ENCODE peak calls at places on chromosomes 16 and 17, in four cellular contexts. One of them, this sample, is unnamed.
A peak's percentile ranks its signal among the peaks of the same experiment; 100 is the strongest.

GRCh38 chr16:12896562-12896961 is 4.8 kb upstream of the SHISA9 start:
- DNase-seq in HepG2: peak; percentile 74
- DNase-seq in HCT116: peak; percentile 32
- DNase-seq in K562: peak; percentile 29
- DNase-seq in this sample: peak; percentile 12

GRCh38 chr16:81041696-81042095 is 6.1 kb downstream of the ATMIN start:
- DNase-seq in HCT116: no peak
- DNase-seq in HepG2: no peak
- DNase-seq in K562: no peak
- DNase-seq in this sample: no peak

GRCh38 chr17:77445030-77445907 is 304.5 kb downstream of the SEC14L1 start:
- DNase-seq in HepG2: no peak
- DNase-seq in K562: no peak
- DNase-seq in HCT116: no peak
- DNase-seq in this sample: no peak

GRCh38 chr16:57794849-57795430 is 7.4 kb downstream of the KIFC3 start:
- DNase-seq in HCT116: no peak
- DNase-seq in K562: no peak
- DNase-seq in HepG2: no peak
- DNase-seq in this sample: no peak

GRCh38 chr16:73864868-73865267 is 431.7 kb upstream of the PSMD7 start:
- DNase-seq in K562: no peak
- DNase-seq in HepG2: no peak
- DNase-seq in HCT116: no peak
- DNase-seq in this sample: no peak

GRCh38 chr16:27547134-27547533 is 2.6 kb downstream of the GTF3C1 start:
- DNase-seq in HepG2: no peak
- DNase-seq in K562: peak; percentile 65
- DNase-seq in HCT116: no peak
- DNase-seq in this sample: no peak

GRCh38 chr17:72440961-72441360 is 320.1 kb downstream of the SOX9 start:
- DNase-seq in K562: no peak
- DNase-seq in HepG2: no peak
- DNase-seq in HCT116: no peak
- DNase-seq in this sample: no peak

GRCh38 chr16:50902457-50902856 is 160.6 kb downstream of the CYLD start:
- DNase-seq in HCT116: no peak
- DNase-seq in K562: no peak
- DNase-seq in HepG2: no peak
- DNase-seq in this sample: no peak

GRCh38 chr16:79970551-79971236 is 370.2 kb upstream of the MAF start:
- DNase-seq in K562: peak; percentile 69
- DNase-seq in HCT116: no peak
- DNase-seq in HepG2: no peak
- DNase-seq in this sample: no peak

GRCh38 chr17:41486809-41487530 is 2.7 kb downstream of the KRT36 start:
- DNase-seq in HepG2: peak; percentile 42
- DNase-seq in HCT116: no peak
- DNase-seq in K562: peak; percentile 86
- DNase-seq in this sample: no peak

GRCh38 chr16:1070084-1070987 is 2.2 kb upstream of the SSTR5 start:
- DNase-seq in HepG2: no peak
- DNase-seq in HCT116: no peak
- DNase-seq in K562: no peak
- DNase-seq in this sample: no peak

GRCh38 chr17:76537288-76537577 is 276 bp downstream of the CYGB start:
- DNase-seq in K562: no peak
- DNase-seq in HepG2: no peak
- DNase-seq in HCT116: no peak
- DNase-seq in this sample: no peak

GRCh38 chr16:70490261-70490660 is 33.1 kb downstream of the COG4 start:
- DNase-seq in K562: no peak
- DNase-seq in HepG2: no peak
- DNase-seq in HCT116: no peak
- DNase-seq in this sample: no peak

GRCh38 chr17:48330386-48330785 is 99.6 kb downstream of the SKAP1 start:
- DNase-seq in HepG2: no peak
- DNase-seq in HCT116: no peak
- DNase-seq in K562: no peak
- DNase-seq in this sample: no peak

GRCh38 chr16:69329369-69330285 is 761 bp downstream of the PDF start:
- DNase-seq in HCT116: no peak
- DNase-seq in HepG2: no peak
- DNase-seq in K562: no peak
- DNase-seq in this sample: no peak

GRCh38 chr16:48864055-48864454 is 254.1 kb upstream of the N4BP1 start:
- DNase-seq in HepG2: no peak
- DNase-seq in K562: no peak
- DNase-seq in HCT116: no peak
- DNase-seq in this sample: no peak

GRCh38 chr17:67628580-67629013 is 89.1 kb upstream of the NOL11 start:
- DNase-seq in K562: no peak
- DNase-seq in HCT116: no peak
- DNase-seq in HepG2: peak; percentile 70
- DNase-seq in this sample: no peak

GRCh38 chr17:50926523-50926922 is 60.4 kb upstream of the TOB1 start:
- DNase-seq in HepG2: no peak
- DNase-seq in K562: no peak
- DNase-seq in HCT116: no peak
- DNase-seq in this sample: no peak

GRCh38 chr17:34012709-34013375 is 242.2 kb upstream of the CCL2 start:
- DNase-seq in HCT116: no peak
- DNase-seq in K562: no peak
- DNase-seq in HepG2: no peak
- DNase-seq in this sample: no peak

GRCh38 chr16:11273721-11274324 is 394 bp upstream of the PRM3 start:
- DNase-seq in HepG2: peak; percentile 91
- DNase-seq in HCT116: no peak
- DNase-seq in K562: no peak
- DNase-seq in this sample: no peak

GRCh38 chr16:86396318-86396882 is 113.9 kb upstream of the FOXF1 start:
- DNase-seq in HCT116: no peak
- DNase-seq in HepG2: no peak
- DNase-seq in K562: no peak
- DNase-seq in this sample: no peak

GRCh38 chr16:70692481-70693203 is 6.8 kb upstream of the MTSS2 start:
- DNase-seq in HepG2: peak; percentile 36
- DNase-seq in HCT116: no peak
- DNase-seq in K562: no peak
- DNase-seq in this sample: no peak

GRCh38 chr17:55238931-55239297 is 25.8 kb upstream of the HLF start:
- DNase-seq in HepG2: peak; percentile 44
- DNase-seq in K562: peak; percentile 44
- DNase-seq in HCT116: no peak
- DNase-seq in this sample: no peak

GRCh38 chr17:65678534-65678933 is 117.1 kb upstream of the AXIN2 start:
- DNase-seq in K562: no peak
- DNase-seq in HepG2: no peak
- DNase-seq in HCT116: no peak
- DNase-seq in this sample: no peak

GRCh38 chr17:1143573-1143972 is 36.2 kb downstream of the ABR start:
- DNase-seq in HepG2: no peak
- DNase-seq in K562: no peak
- DNase-seq in HCT116: no peak
- DNase-seq in this sample: no peak

GRCh38 chr17:72576289-72576759 is 455.5 kb downstream of the SOX9 start:
- DNase-seq in HepG2: peak; percentile 59
- DNase-seq in K562: no peak
- DNase-seq in HCT116: no peak
- DNase-seq in this sample: no peak

GRCh38 chr17:78710607-78711006 is 71.5 kb downstream of the CYTH1 start:
- DNase-seq in HepG2: no peak
- DNase-seq in HCT116: no peak
- DNase-seq in K562: no peak
- DNase-seq in this sample: no peak

GRCh38 chr17:81740395-81740961 is 28.4 kb downstream of the SLC25A10 start:
- DNase-seq in HepG2: no peak
- DNase-seq in K562: peak; percentile 41
- DNase-seq in HCT116: no peak
- DNase-seq in this sample: no peak

GRCh38 chr16:23131436-23131835 is 17.8 kb downstream of the USP31 start:
- DNase-seq in HepG2: no peak
- DNase-seq in HCT116: no peak
- DNase-seq in K562: no peak
- DNase-seq in this sample: no peak

GRCh38 chr16:2768403-2769089 is 8.5 kb downstream of the ELOB start:
- DNase-seq in K562: peak; percentile 57
- DNase-seq in HCT116: no peak
- DNase-seq in HepG2: no peak
- DNase-seq in this sample: no peak

GRCh38 chr17:17919169-17920107 is 52.8 kb downstream of the TOM1L2 start:
- DNase-seq in HepG2: peak; percentile 75
- DNase-seq in HCT116: peak; percentile 54
- DNase-seq in K562: peak; percentile 66
- DNase-seq in this sample: no peak
- H3K4me1 ChIP-seq in HepG2: peaks cover 49% of the 10 kb centered on the region
- H3K4me1 ChIP-seq in HCT116: peaks cover 78% of the 10 kb centered on the region
- H3K4me1 ChIP-seq in K562: peaks cover 29% of the 10 kb centered on the region
- H3K4me1 ChIP-seq in this sample: peaks cover 54% of the 10 kb centered on the region

GRCh38 chr17:21528031-21528684 is 152.0 kb downstream of the KCNJ12 start:
- DNase-seq in HCT116: no peak
- DNase-seq in HepG2: no peak
- DNase-seq in K562: no peak
- DNase-seq in this sample: no peak
- TF ChIP-seq TCF7L2 in HCT116: no peak
- TF ChIP-seq TCF7L2 in HepG2: no peak
- TF ChIP-seq TCF7L2 in K562: no peak
- TF ChIP-seq TCF7L2 in this sample: no peak

GRCh38 chr17:36722121-36722902 is 120.9 kb downstream of the MRM1 start:
- DNase-seq in K562: peak; percentile 97
- DNase-seq in HepG2: no peak
- DNase-seq in HCT116: no peak
- DNase-seq in this sample: no peak

GRCh38 chr17:36721560-36722120 is 120.3 kb downstream of the MRM1 start:
- DNase-seq in HepG2: no peak
- DNase-seq in HCT116: no peak
- DNase-seq in K562: no peak
- DNase-seq in this sample: no peak

GRCh38 chr17:36717088-36717487 is 115.7 kb downstream of the MRM1 start:
- DNase-seq in HCT116: no peak
- DNase-seq in HepG2: no peak
- DNase-seq in K562: no peak
- DNase-seq in this sample: no peak

GRCh38 chr17:36722903-36723263 is 121.5 kb downstream of the MRM1 start:
- DNase-seq in K562: no peak
- DNase-seq in HepG2: no peak
- DNase-seq in HCT116: no peak
- DNase-seq in this sample: no peak

GRCh38 chr17:36720131-36720530 is 118.7 kb downstream of the MRM1 start:
- DNase-seq in HepG2: no peak
- DNase-seq in K562: no peak
- DNase-seq in HCT116: no peak
- DNase-seq in this sample: no peak
- H3K27me3 ChIP-seq in HepG2: peaks cover 1% of the 10 kb centered on the region
- H3K27me3 ChIP-seq in K562: no peaks in the 10 kb centered on the region
- H3K27me3 ChIP-seq in HCT116: peaks cover 4% of the 10 kb centered on the region
- H3K27me3 ChIP-seq in this sample: no peaks in the 10 kb centered on the region

DNA sequence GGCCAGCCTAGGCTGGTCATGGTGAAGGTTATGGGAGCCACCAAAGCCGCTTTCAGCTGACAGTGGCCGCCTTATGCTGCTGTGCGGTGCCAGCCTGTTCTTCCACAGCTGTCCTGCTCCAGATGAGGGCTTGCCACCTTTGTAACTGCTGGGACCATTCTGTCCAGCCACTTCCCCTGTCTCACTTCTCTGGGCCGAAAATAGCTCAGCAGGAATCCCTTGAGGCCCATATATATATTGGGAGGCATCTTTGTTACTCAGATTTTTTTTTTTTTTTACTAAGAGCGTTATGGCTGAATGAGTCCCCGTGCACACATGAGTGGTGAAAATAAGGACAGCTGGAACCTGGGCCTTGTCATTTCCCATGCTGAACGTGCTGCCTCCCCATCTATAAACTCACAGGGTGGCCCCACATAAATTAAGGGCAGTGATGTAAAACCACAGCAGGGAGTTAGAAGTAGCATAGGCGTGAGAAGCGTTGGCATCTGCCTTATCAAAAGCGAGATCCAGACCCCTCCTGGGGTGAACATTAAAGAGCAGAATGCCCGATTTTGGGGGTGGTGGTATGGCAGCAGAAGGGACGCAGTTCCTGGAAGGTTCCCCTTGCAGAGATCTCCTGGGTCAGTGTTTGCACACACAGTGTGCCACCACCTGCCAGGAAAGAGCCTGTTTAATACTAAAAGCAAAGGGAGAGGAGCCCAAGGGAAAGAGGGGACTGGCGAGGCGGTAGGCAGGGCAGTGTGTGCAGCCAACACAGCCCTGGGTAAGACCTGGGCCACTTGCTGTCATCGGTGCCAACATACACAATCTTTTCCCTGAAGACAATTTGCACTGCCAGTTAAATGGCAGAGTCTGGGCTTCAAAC is 57.8 kb downstream of the USP43 start:
- DNase-seq in HCT116: no peak
- DNase-seq in K562: no peak
- DNase-seq in HepG2: no peak
- DNase-seq in this sample: no peak
- H3K4me1 ChIP-seq in HCT116: no peaks in the 10 kb centered on the region
- H3K4me1 ChIP-seq in K562: no peaks in the 10 kb centered on the region
- H3K4me1 ChIP-seq in HepG2: no peaks in the 10 kb centered on the region
- H3K4me1 ChIP-seq in this sample: no peaks in the 10 kb centered on the region

DNA sequence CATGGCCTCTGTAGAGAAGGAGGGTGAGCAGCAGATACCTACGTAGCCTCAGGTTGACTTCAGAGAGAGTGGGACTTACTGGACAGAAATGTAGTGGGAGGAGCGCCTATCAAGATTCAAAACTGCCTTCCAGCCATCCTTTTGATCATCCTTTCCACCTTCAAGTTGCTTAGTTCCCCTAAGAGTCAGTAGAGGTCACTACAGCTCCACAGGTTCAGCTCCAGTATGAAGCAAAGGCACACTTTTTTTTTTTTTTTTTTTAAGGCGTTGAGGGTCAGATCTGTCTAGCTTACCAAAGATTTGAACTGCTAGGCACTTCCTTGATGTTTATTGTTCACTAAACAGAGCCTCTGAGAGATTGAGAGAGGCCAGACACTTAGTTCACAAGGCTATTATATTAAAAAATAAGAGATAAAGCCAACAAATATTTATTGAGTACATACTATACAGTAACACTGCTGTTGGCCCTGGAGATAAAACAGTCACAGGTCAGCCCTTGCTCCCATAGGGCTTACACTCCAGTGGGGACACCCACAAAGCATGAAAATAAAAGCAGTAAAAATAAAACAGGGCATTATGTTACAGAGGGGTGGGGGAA is 3.1 kb downstream of the RNF227 start:
- DNase-seq in K562: peak; percentile 48
- DNase-seq in HCT116: peak; percentile 81
- DNase-seq in HepG2: peak; percentile 77
- DNase-seq in this sample: peak; percentile 73
- TF ChIP-seq TCF7L2 in K562: no peak
- TF ChIP-seq TCF7L2 in HCT116: peak; percentile 41
- TF ChIP-seq TCF7L2 in HepG2: no peak
- TF ChIP-seq TCF7L2 in this sample: no peak